ENCODE peak calls at places on chromosomes 13 and 19, in seven cellular contexts. Y is CD4-positive, alpha-beta T cell; P is neural crest cell; A is nephron progenitor cell; B is cardiac muscle cell; G is fibroblast of the aortic adventitia; C is brain microvascular endothelial cell. K is an unnamed sample.

GRCh38 chr19:10290439-10290875 is 705 bp downstream of the ICAM5 start:
- DNase-seq in A (peak), B (peak), G (peak), C (no peak), Y (no peak), P (no peak), K (no peak)

GRCh38 chr19:51029718-51030117 is 3.3 kb upstream of the KLK11 start:
- DNase-seq in G (no peak), B (no peak), C (no peak), P (no peak), Y (no peak), A (no peak), K (no peak)

GRCh38 chr19:46426506-46427162 is 2.1 kb downstream of the PNMA8C start:
- DNase-seq in Y (no peak), A (peak), P (peak), B (peak), G (peak), C (peak), K (peak)

GRCh38 chr13:72163671-72164070 is 296.7 kb upstream of the DACH1 start:
- DNase-seq in C (no peak), B (no peak), Y (no peak), A (no peak), P (no peak), G (no peak), K (no peak)

GRCh38 chr13:33388254-33388998 is 102.9 kb upstream of the STARD13 start:
- DNase-seq in Y (no peak), A (no peak), P (no peak), C (no peak), G (peak), B (peak), K (no peak)

GRCh38 chr19:39446365-39447084 is 1.1 kb downstream of the SUPT5H start:
- DNase-seq in P (no peak), C (no peak), A (no peak), Y (no peak), B (no peak), G (no peak), K (no peak)

GRCh38 chr13:109509154-109509905 is 277.1 kb downstream of the IRS2 start:
- DNase-seq in Y (no peak), P (no peak), G (peak), B (no peak), A (no peak), C (peak), K (no peak)

GRCh38 chr13:111168116-111168515 is 53.0 kb downstream of the ARHGEF7 start:
- DNase-seq in C (no peak), B (no peak), P (no peak), A (no peak), Y (no peak), G (no peak), K (no peak)

GRCh38 chr13:103521532-103521931 is 455.3 kb upstream of the SLC10A2 start:
- DNase-seq in B (no peak), Y (no peak), G (no peak), P (no peak), C (no peak), A (no peak), K (no peak)

GRCh38 chr19:11261902-11262839 is at the start of gene DOCK6:
- DNase-seq in G (no peak), P (peak), C (no peak), Y (no peak), A (peak), B (peak), K (peak)

GRCh38 chr19:1768248-1768647 is 14.9 kb downstream of the ONECUT3 start:
- DNase-seq in Y (no peak), B (peak), A (peak), C (no peak), G (no peak), P (peak), K (no peak)

GRCh38 chr13:94550030-94550738 is 45.8 kb downstream of the TGDS start:
- DNase-seq in A (no peak), G (peak), C (peak), P (no peak), B (no peak), Y (no peak), K (no peak)

GRCh38 chr13:104014803-104015645 is 948.8 kb upstream of the SLC10A2 start:
- DNase-seq in A (no peak), P (no peak), B (no peak), G (peak), C (peak), Y (no peak), K (no peak)

GRCh38 chr19:10288662-10289166 is 1.0 kb upstream of the ICAM5 start:
- DNase-seq in P (peak), B (peak), G (no peak), A (peak), Y (no peak), C (no peak), K (peak)

DNA sequence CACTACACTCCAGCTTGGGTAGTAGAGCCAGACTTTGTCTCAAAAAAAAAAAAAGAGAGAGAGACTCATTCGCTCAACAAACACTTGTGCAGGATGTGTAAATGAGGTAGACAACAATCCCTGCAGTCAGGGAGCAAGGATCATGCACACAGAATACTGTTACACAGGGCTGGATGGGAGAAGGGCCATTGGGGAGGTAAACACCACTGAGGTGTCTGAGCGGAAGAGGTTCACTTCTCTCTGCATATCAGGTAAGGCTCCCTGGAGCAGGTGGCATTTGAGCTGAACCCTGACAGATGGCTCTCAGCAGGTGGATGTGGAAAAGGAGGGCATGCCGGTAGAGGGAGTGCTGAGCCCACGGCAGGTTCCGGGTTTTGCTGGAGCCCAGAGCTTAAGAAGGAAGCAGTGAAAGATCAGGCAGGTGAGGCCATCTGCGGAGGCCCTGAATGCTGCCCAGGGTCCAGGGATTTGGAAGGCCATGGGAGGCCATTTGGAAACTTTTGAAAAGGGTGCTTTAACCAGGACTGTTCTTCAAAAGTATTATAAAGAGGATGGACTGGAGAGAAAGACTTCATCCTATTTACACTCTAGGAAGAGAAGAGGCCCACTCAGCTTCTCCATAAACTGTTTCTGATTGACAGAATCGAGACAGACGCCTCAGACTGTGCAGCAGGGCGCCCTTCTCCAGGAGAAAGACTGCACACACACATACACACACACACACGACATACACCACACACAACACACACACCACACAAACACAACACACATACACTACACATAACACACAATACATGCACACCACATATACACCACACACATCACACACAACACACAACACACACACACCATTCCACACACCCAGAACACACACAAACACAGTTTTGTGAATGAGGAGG is 199.4 kb downstream of the USP12 start:
- DNase-seq in B (peak), G (peak), P (no peak), A (peak), C (no peak), Y (peak), K (no peak)
- TF ChIP-seq CTCF in B (peak), G (peak), P (peak), A (peak), C (peak), Y (peak), K (peak)

DNA sequence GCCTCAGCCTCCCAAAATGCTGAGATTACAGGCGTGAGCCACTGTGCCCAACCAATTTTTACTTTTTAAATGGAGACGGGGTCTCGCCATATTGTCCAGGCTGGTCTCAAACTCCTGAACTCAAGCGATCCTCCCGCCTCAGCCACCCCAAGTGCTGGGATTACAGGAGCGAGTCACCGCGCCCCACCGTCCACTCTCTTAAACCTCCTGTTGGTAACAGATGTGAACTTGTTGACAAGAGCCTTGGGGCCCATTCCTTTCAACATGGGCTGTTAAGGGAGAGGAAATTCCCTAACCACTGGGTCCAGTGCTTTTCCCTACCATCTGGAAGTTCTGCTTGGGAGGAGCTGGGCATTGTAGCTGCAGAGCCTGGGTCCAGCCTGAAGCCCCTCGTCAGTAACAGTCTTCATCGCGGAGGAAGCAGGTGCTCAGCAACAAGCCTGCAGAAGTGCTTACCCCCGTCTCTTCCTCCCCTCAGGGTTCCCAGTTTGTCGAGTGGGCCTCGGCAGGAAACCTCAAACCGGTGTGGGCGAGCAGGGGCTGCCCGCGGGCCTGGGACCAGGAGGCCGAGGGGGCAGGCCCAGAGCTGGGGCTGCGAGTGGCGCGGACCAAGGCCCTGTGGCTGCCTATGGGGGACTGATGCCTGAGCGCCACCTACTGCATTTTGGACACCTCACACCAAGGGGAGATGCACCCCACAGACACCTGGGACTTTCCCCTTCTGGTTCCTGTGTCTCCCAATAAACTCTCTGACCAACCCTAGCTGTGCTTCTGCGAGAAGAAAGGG is 4.0 kb upstream of the FLT3LG start:
- DNase-seq in G (no peak), C (no peak), A (no peak), B (no peak), Y (peak), P (no peak), K (no peak)
- TF ChIP-seq CTCF in G (no peak), C (peak), A (no peak), B (no peak), Y (peak), P (no peak), K (peak)

GRCh38 chr13:37216340-37216739 is 110.9 kb upstream of the CSNK1A1L start:
- DNase-seq in Y (no peak), G (no peak), B (no peak), P (no peak), A (no peak), C (no peak), K (no peak)
- TF ChIP-seq CTCF in Y (no peak), G (no peak), B (no peak), P (no peak), A (no peak), C (no peak), K (no peak)

DNA sequence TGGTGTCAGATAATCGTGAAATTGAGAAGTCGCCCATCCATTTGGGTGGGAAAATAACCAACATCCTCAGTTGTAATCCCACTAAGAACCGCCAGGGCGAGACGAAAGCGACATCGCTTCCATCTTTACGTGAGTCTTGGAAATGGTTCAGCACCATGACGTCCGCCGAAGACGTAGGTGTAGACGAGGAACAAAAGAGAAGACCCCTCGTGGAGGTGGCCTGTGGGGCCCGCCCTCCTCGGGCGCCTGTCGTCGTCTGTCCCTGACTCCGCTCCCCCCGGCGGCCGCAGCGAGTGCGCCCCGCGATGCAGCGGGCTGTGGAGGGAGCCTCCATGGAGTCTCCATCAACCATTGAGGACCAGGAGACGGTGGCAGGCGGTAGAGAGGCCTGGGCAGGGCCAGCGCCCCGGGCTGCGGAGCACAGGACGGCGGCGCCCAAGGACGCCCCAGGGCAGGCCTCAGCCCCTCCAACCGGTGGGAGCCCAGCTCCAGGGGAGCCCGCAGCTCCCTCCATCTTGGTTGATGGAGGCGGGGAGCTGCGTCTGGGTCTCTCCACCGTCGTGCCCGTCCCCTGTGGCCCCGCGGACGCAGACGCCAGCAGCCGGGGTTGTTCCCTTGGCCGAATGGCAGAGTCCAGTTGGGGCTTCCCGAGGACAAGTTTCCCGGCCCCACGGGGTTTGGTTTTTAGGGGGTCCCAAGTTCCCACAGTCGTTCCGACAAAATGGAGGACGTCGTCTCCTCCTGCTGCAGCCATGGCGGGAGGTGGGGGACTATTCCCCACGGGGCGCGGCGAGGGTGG is 1.0 kb upstream of the ZMYM2 start:
- DNase-seq in A (peak), Y (peak), P (peak), C (peak), B (peak), G (peak), K (peak)
- TF ChIP-seq CTCF in A (peak), Y (peak), P (peak), C (peak), B (peak), G (peak), K (peak)